ENCODE peak calls at places on chromosomes 6 and 20, in ten cellular contexts. M is nephron progenitor cell, S is PC-9, L is breast epithelium, Z is tibial artery, J is BJ, F is K562, C is thoracic aorta, G is GM20000, B is adrenal gland. E is an unnamed sample.

GRCh38 chr6:169233832-169234231 is 19.8 kb downstream of the THBS2 start:
- DNase-seq in S (no peak), M (no peak), B (no peak), Z (no peak), J (no peak), C (no peak), F (no peak), G (no peak), L (no peak), E (no peak)

GRCh38 chr20:25336561-25337422 is 53.8 kb downstream of the ABHD12 start:
- DNase-seq in L (no peak), G (no peak), S (no peak), M (no peak), B (no peak), F (peak), J (no peak), C (no peak), Z (no peak), E (peak)

GRCh38 chr20:64265201-64265600 is 9.7 kb downstream of the PCMTD2 start:
- DNase-seq in G (no peak), S (no peak), C (no peak), L (no peak), Z (no peak), M (no peak), J (no peak), F (no peak), B (no peak), E (peak)

GRCh38 chr6:51854876-51855275 is 232.5 kb downstream of the PKHD1 start:
- DNase-seq in C (no peak), G (no peak), M (peak), Z (no peak), B (no peak), F (no peak), L (no peak), S (no peak), J (no peak), E (no peak)

GRCh38 chr6:336159-337114 is 44.1 kb downstream of the DUSP22 start:
- DNase-seq in C (no peak), J (no peak), L (no peak), M (no peak), Z (peak), G (peak), B (no peak), S (no peak), F (no peak), E (no peak)

GRCh38 chr6:170223718-170224693 is 66.9 kb downstream of the DLL1 start:
- DNase-seq in L (no peak), C (no peak), F (no peak), B (no peak), M (no peak), G (no peak), S (no peak), Z (peak), J (no peak), E (no peak)

GRCh38 chr6:41702771-41703494 is 32.5 kb downstream of the TFEB start:
- DNase-seq in S (no peak), F (no peak), L (no peak), J (no peak), B (no peak), M (no peak), Z (no peak), G (no peak), C (no peak), E (no peak)

GRCh38 chr6:75317503-75318206 is 33.1 kb upstream of the TMEM30A start:
- DNase-seq in B (no peak), G (no peak), L (no peak), J (peak), Z (no peak), M (no peak), F (no peak), S (no peak), C (no peak), E (peak)

GRCh38 chr20:12925214-12925755 is 83.5 kb upstream of the SPTLC3 start:
- DNase-seq in L (no peak), Z (no peak), M (peak), J (no peak), B (peak), F (peak), S (peak), G (peak), C (no peak), E (peak)

GRCh38 chr6:97925504-97925903 is 642.5 kb upstream of the MMS22L start:
- DNase-seq in L (no peak), F (no peak), G (no peak), C (no peak), Z (no peak), S (no peak), B (no peak), M (no peak), J (no peak), E (no peak)

GRCh38 chr6:139369568-139370046 is 4.8 kb downstream of the CITED2 start:
- DNase-seq in G (peak), B (peak), L (no peak), C (no peak), S (peak), M (peak), F (peak), J (peak), Z (no peak), E (peak)

GRCh38 chr20:12928755-12929401 is 79.9 kb upstream of the SPTLC3 start:
- DNase-seq in B (no peak), Z (no peak), G (no peak), C (no peak), J (no peak), L (no peak), S (peak), F (no peak), M (no peak), E (peak)

GRCh38 chr6:125957845-125958244 is 1.3 kb downstream of the HINT3 start:
- DNase-seq in C (no peak), G (no peak), M (no peak), F (peak), S (no peak), L (no peak), J (no peak), Z (no peak), B (no peak), E (peak)

GRCh38 chr20:20803011-20803410 is 90.6 kb upstream of the RALGAPA2 start:
- DNase-seq in L (no peak), C (no peak), Z (no peak), J (no peak), B (no peak), M (no peak), S (no peak), F (no peak), G (no peak), E (no peak)

GRCh38 chr6:88870728-88871330 is 92.6 kb downstream of the RNGTT start:
- DNase-seq in C (no peak), F (peak), M (peak), L (no peak), S (peak), Z (no peak), B (no peak), G (peak), J (no peak), E (peak)

GRCh38 chr6:70299456-70299855 is 3.4 kb downstream of the COL9A1 start:
- DNase-seq in S (no peak), J (no peak), G (no peak), C (no peak), L (no peak), M (peak), B (no peak), Z (no peak), F (peak), E (peak)

DNA sequence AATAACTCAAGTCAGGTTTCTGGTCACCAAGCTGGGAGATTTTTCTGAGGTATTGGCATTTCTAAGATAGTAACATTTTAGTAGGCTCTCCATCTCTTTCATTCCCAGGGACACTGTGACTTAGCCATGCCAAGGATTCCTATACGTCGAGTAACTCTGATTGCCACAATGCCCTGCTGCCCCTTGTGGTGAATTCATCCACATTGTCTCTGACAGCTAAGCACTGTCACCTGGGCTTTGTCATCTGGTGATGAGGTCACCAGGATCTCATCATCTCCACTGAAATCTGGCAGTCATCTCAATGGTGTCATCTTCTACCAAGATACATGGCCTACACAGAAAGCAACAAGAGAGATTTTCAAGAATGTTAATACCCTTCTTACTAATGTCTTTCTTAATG is 246.6 kb downstream of the CD109 start:
- DNase-seq in S (no peak), M (no peak), J (peak), C (no peak), F (no peak), L (no peak), G (no peak), Z (no peak), B (no peak), E (no peak)
- TF ChIP-seq CTCF in S (peak), M (no peak), J (no peak), C (no peak), F (no peak), L (no peak), G (no peak), Z (no peak), B (no peak), E (no peak)

GRCh38 chr6:3614918-3615317 is 136.6 kb downstream of the PXDC1 start:
- DNase-seq in B (no peak), Z (no peak), F (no peak), M (no peak), G (no peak), C (no peak), S (no peak), J (no peak), L (no peak), E (no peak)

GRCh38 chr6:3617681-3618299 is 133.7 kb downstream of the PXDC1 start:
- DNase-seq in C (no peak), G (no peak), Z (no peak), S (no peak), F (no peak), J (no peak), L (no peak), M (no peak), B (no peak), E (no peak)

GRCh38 chr6:3617192-3617631 is 134.3 kb downstream of the PXDC1 start:
- DNase-seq in C (no peak), F (no peak), L (no peak), J (no peak), Z (no peak), G (no peak), B (no peak), M (no peak), S (no peak), E (no peak)

GRCh38 chr6:3616565-3617176 is 134.8 kb downstream of the PXDC1 start:
- DNase-seq in F (no peak), S (no peak), Z (no peak), G (no peak), J (no peak), L (no peak), C (no peak), M (no peak), B (no peak), E (no peak)

DNA sequence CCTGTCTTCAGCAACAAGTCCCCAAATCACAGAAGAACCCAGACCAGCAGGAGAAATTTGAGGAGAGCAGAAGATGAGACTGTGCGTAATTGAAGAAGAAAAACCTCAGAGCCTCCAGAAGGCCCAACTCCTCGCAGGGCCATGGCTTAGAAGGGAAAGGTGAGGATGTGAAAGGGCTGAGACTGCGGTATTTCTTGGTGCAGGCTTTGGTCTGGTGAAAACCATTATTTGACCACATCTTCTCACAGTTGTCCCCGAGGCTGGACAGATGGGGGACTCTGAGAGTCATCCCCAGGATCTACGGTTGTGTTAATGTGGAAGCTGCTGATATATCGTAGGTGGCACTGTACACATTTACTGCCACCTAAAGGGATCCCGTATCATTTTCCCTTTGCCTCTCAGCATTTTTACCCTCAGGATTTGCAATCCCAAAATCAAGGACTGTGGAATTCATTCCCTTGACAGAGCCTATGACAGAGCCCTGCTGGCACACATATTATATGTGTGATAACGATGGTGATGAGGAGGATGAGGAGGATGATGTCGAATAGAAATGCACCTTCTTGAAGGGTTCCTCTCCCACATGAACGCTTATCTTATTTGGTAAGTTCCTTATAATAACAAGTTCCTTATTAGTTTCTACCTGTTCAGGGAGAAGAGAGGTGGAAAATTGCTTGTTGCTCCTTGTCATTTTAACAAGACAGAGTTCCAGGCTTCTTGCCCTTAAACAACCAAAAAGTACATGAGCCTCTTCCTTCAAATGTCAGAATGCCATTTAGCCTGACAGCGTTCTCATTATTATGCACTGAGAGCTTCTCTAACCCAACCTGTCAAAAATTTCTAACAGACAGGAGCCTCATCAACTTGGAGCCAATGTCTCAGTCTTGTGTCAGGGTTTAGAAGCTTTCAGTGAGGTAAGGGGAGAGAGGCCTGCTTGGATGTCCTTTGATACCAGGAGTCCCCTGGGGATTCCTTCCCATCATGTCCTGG is 135.8 kb downstream of the PXDC1 start:
- DNase-seq in B (no peak), G (no peak), M (no peak), S (no peak), Z (no peak), F (no peak), C (no peak), L (no peak), J (no peak), E (no peak)
- TF ChIP-seq CTCF in B (no peak), G (no peak), M (no peak), S (no peak), Z (no peak), F (no peak), C (no peak), L (no peak), J (no peak), E (no peak)

DNA sequence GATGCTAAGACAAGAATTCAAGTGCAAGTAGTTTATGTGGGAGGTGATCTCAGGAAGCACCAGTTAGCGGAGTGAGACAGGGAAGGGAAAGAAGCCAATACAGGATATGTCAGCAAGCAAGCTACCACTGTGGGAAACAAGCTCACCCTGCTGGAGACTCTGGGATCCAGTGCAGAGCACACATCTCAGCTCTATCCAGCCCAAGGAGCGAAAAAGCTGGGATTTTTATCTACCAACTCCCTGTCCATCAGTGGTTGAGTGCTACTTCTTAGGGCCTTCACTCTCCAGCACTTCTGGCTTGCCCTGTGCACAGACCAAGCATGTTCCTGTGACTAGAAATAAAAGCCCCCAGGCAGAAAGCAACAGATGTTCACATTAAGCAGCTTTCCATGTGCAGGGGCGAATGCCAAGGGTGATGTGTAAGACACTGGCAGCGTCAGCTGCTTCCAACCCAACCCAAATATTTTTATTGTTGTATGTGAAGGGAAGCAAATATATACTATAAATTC is 10.8 kb upstream of the RNF24 start:
- DNase-seq in Z (no peak), J (peak), B (no peak), G (no peak), F (peak), L (no peak), C (no peak), S (no peak), M (no peak), E (peak)
- TF ChIP-seq CTCF in Z (peak), J (peak), B (no peak), G (no peak), F (peak), L (peak), C (peak), S (no peak), M (no peak), E (peak)

DNA sequence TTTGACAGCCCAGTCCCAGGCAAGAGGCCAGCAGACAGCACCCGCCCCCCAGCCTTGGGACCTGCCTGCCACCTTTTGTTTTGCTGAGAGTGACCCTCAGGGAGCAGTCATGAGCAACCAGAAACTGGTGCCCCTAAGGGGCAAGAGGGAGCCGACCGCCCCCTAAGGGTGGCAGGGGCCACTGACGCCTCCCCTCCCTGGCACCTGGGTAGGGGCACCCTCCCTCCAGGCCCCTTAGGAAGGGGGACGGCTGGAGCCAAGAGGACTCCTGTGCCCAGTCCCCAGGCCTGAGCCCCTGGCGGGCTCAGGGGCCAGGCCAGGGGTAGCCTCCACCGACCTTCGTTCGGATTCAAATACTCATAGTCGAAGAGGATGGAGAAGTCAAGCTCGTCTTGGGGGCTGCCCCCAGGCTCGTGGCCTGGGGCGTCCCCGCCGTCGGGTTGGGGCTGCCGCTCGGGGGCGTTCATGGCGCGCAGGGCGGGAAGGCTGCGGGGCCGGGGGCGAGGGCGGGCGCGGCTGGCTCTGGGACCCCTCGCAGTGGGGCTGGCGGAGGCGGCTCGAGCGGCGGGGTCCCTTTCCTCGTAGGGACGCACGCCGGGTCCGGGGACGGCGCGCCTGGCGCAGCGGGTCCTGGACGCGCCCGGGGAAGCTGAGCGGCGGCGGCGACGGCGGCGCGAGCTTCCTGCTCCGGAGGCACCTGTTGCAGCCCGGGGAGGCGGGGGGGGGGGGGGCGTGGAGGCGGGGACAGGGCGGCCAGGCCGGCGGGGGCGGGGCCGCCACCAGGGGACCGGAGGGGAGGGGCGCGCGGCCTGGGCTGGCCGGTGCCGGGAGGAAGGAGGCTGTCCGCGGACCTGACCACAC is at the start of gene NFATC2:
- DNase-seq in L (no peak), B (peak), M (peak), S (peak), G (peak), J (no peak), Z (no peak), F (peak), C (no peak), E (no peak)
- TF ChIP-seq CTCF in L (no peak), B (no peak), M (no peak), S (peak), G (peak), J (no peak), Z (no peak), F (peak), C (no peak), E (no peak)

DNA sequence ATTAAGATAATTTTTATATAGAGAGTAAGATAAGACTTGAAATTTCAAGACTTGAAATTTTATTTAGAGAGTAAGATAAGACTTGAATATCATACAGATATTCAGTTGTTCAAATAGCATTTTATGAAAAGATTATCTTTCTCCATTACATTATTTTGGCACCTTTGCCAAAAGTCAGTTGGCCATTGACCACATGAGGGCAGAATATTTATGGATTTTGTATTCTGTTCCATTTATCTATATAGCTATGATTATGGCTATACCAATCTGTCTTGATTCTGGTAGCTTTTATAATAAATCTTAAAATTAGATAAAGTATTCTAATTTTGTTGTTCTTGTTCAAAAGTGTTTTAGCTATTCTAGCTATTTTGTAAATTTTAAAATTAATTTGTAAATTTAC is 537.9 kb upstream of the GJE1 start:
- DNase-seq in F (no peak), Z (no peak), C (no peak), B (no peak), L (no peak), S (no peak), M (no peak), G (no peak), J (no peak), E (no peak)
- TF ChIP-seq CTCF in F (no peak), Z (no peak), C (no peak), B (no peak), L (no peak), S (peak), M (no peak), G (no peak), J (no peak), E (peak)

GRCh38 chr20:10611357-10611756 is 62.4 kb downstream of the JAG1 start:
- DNase-seq in L (no peak), F (peak), B (no peak), M (peak), S (no peak), J (no peak), Z (no peak), C (no peak), G (peak), E (peak)
- TF ChIP-seq CTCF in L (peak), F (peak), B (no peak), M (peak), S (peak), J (peak), Z (peak), C (peak), G (no peak), E (peak)

DNA sequence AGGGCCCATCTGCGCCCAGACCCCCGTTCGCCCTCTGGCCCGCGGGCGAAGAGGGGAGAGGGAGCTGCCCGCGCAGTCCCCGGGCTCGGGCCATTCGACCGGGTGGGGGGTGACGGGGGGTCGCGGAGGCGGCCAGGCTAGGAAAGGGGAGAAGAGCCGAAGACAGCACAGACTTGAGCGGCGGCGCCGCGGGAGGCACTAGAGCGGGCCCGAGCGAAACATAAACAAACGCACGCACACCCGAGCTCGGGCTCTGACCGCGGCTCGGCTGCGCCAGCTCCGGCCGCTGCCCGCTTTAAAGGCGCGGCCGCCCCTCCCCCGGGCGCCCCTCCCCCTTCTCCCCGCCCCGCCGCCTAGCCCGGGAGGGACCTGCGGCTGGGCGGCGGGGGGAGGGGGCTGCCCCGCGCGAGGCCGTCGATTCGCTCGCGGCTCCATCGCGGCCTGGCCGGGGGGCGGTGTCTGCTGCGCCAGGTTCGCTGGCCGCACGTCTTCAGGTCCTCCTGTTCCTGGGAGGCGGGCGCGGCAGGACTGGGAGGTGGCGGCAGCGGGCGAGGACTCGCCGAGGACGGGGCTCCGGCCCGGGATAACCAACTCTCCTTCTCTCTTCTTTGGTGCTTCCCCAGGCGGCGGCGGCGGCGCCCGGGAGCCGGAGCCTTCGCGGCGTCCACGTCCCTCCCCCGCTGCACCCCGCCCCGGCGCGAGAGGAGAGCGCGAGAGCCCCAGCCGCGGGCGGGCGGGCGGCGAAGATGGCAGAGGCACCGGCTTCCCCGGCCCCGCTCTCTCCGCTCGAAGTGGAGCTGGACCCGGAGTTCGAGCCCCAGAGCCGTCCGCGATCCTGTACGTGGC is at the start of gene FOXO3:
- DNase-seq in B (peak), J (no peak), Z (peak), C (peak), F (peak), G (peak), S (peak), L (peak), M (peak), E (peak)
- TF ChIP-seq CTCF in B (no peak), J (peak), Z (no peak), C (no peak), F (no peak), G (no peak), S (no peak), L (no peak), M (no peak), E (no peak)

GRCh38 chr20:2086177-2086979 is 15.2 kb upstream of the STK35 start:
- DNase-seq in G (no peak), M (no peak), L (no peak), S (no peak), Z (no peak), B (peak), C (no peak), J (no peak), F (no peak), E (peak)
- TF ChIP-seq CTCF in G (no peak), M (no peak), L (no peak), S (no peak), Z (no peak), B (peak), C (no peak), J (peak), F (peak), E (peak)

E was measured in fibroblast of pulmonary artery.